ENCODE peak calls at places on chromosomes 4 and X, in six cellular contexts. One of them, this sample, is unnamed.
A peak's percentile ranks its signal among the peaks of the same experiment; 100 is the strongest.

GRCh38 chr4:150849016-150849415 is 166.1 kb downstream of the LRBA start:
- DNase-seq in glomerular endothelial cell: no peak
- DNase-seq in HFF-Myc: no peak
- DNase-seq in stimulated activated CD4-positive, alpha-beta T cell treated with anti-CD3 and anti-CD28 coated beads, Interleukin-4, amount 100 ng/mL, for 48 hours: no peak
- DNase-seq in central memory CD4-positive, alpha-beta T cell: no peak
- DNase-seq in fibroblast of lung: no peak
- DNase-seq in this sample: no peak

GRCh38 chr4:102799816-102800215 is 27.5 kb downstream of the UBE2D3 start:
- DNase-seq in HFF-Myc: no peak
- DNase-seq in glomerular endothelial cell: no peak
- DNase-seq in central memory CD4-positive, alpha-beta T cell: no peak
- DNase-seq in fibroblast of lung: no peak
- DNase-seq in stimulated activated CD4-positive, alpha-beta T cell treated with anti-CD3 and anti-CD28 coated beads, Interleukin-4, amount 100 ng/mL, for 48 hours: no peak
- DNase-seq in this sample: no peak

GRCh38 chr4:42083816-42084215 is 68.6 kb downstream of the BEND4 start:
- DNase-seq in fibroblast of lung: no peak
- DNase-seq in glomerular endothelial cell: no peak
- DNase-seq in central memory CD4-positive, alpha-beta T cell: no peak
- DNase-seq in HFF-Myc: no peak
- DNase-seq in stimulated activated CD4-positive, alpha-beta T cell treated with anti-CD3 and anti-CD28 coated beads, Interleukin-4, amount 100 ng/mL, for 48 hours: no peak
- DNase-seq in this sample: no peak

GRCh38 chr4:74682567-74683359 is 111.6 kb downstream of the BTC start:
- DNase-seq in stimulated activated CD4-positive, alpha-beta T cell treated with anti-CD3 and anti-CD28 coated beads, Interleukin-4, amount 100 ng/mL, for 48 hours: no peak
- DNase-seq in glomerular endothelial cell: peak; percentile 47
- DNase-seq in HFF-Myc: peak; percentile 83
- DNase-seq in central memory CD4-positive, alpha-beta T cell: no peak
- DNase-seq in fibroblast of lung: peak; percentile 88
- DNase-seq in this sample: no peak

GRCh38 chrX:47093860-47094259 is 15.6 kb downstream of the RGN start:
- DNase-seq in stimulated activated CD4-positive, alpha-beta T cell treated with anti-CD3 and anti-CD28 coated beads, Interleukin-4, amount 100 ng/mL, for 48 hours: no peak
- DNase-seq in glomerular endothelial cell: no peak
- DNase-seq in HFF-Myc: no peak
- DNase-seq in fibroblast of lung: no peak
- DNase-seq in central memory CD4-positive, alpha-beta T cell: no peak
- DNase-seq in this sample: no peak

GRCh38 chrX:108165349-108166111 is 74.0 kb downstream of the ATG4A start:
- DNase-seq in glomerular endothelial cell: no peak
- DNase-seq in central memory CD4-positive, alpha-beta T cell: no peak
- DNase-seq in stimulated activated CD4-positive, alpha-beta T cell treated with anti-CD3 and anti-CD28 coated beads, Interleukin-4, amount 100 ng/mL, for 48 hours: no peak
- DNase-seq in HFF-Myc: peak; percentile 27
- DNase-seq in fibroblast of lung: peak; percentile 66
- DNase-seq in this sample: no peak

GRCh38 chrX:153744210-153745066 is 19.6 kb upstream of the PLXNB3 start:
- DNase-seq in stimulated activated CD4-positive, alpha-beta T cell treated with anti-CD3 and anti-CD28 coated beads, Interleukin-4, amount 100 ng/mL, for 48 hours: no peak
- DNase-seq in glomerular endothelial cell: no peak
- DNase-seq in central memory CD4-positive, alpha-beta T cell: no peak
- DNase-seq in fibroblast of lung: no peak
- DNase-seq in HFF-Myc: no peak
- DNase-seq in this sample: no peak

GRCh38 chrX:44529315-44529714 is 13.3 kb downstream of the FUNDC1 start:
- DNase-seq in stimulated activated CD4-positive, alpha-beta T cell treated with anti-CD3 and anti-CD28 coated beads, Interleukin-4, amount 100 ng/mL, for 48 hours: no peak
- DNase-seq in HFF-Myc: no peak
- DNase-seq in glomerular endothelial cell: no peak
- DNase-seq in fibroblast of lung: no peak
- DNase-seq in central memory CD4-positive, alpha-beta T cell: no peak
- DNase-seq in this sample: no peak